ENCODE peak calls at places on chromosomes 16 and 17, in seven cellular contexts. Z is GM12878, T is right lobe of liver, H is HCT116, N is transverse colon, R is A549, Y is uterus. W is an unnamed sample.
A peak's percentile ranks its signal among the peaks of the same experiment; 100 is the strongest.

GRCh38 chr17:80891096-80892018 is 100.3 kb upstream of the CHMP6 start:
- DNase-seq in Z (peak; percentile 56), T (no peak), H (peak; percentile 96), N (peak; percentile 22), R (peak; percentile 91), Y (no peak), W (no peak)

GRCh38 chr16:30076276-30076791 is 540 bp downstream of the PPP4C start:
- DNase-seq in Z (no peak), T (peak; percentile 74), H (no peak), N (peak; percentile 22), R (no peak), Y (no peak), W (no peak)

GRCh38 chr16:81593481-81593880 is 148.9 kb downstream of the CMIP start:
- DNase-seq in Z (no peak), T (no peak), H (no peak), N (no peak), R (no peak), Y (no peak), W (no peak)

GRCh38 chr17:60416368-60416925 is 5.8 kb upstream of the CHCT1 start:
- DNase-seq in Z (no peak), T (no peak), H (no peak), N (no peak), R (no peak), Y (no peak), W (no peak)

GRCh38 chr17:37708008-37708615 is 36.7 kb downstream of the HNF1B start:
- DNase-seq in Z (no peak), T (peak; percentile 82), H (no peak), N (peak; percentile 82), R (no peak), Y (no peak), W (no peak)

GRCh38 chr17:67819722-67820121 is 5.6 kb upstream of the BPTF start:
- DNase-seq in Z (no peak), T (peak; percentile 7), H (no peak), N (no peak), R (no peak), Y (no peak), W (no peak)

GRCh38 chr16:12682441-12682840 is 121.2 kb downstream of the CPPED1 start:
- DNase-seq in Z (no peak), T (no peak), H (no peak), N (no peak), R (no peak), Y (no peak), W (no peak)

GRCh38 chr17:19239544-19239943 is 2.4 kb downstream of the EPN2 start:
- DNase-seq in Z (no peak), T (no peak), H (no peak), N (no peak), R (no peak), Y (no peak), W (no peak)

GRCh38 chr17:37103191-37103590 is 154.4 kb downstream of the AATF start:
- DNase-seq in Z (no peak), T (no peak), H (no peak), N (no peak), R (no peak), Y (no peak), W (no peak)

GRCh38 chr17:69326302-69327059 is 452 bp downstream of the ABCA5 start:
- DNase-seq in Z (no peak), T (no peak), H (no peak), N (no peak), R (no peak), Y (no peak), W (peak; percentile 20)

GRCh38 chr16:83005653-83006160 is 378.9 kb downstream of the CDH13 start:
- DNase-seq in Z (no peak), T (no peak), H (no peak), N (no peak), R (no peak), Y (no peak), W (no peak)

GRCh38 chr16:88701541-88702363 is 4.5 kb downstream of the RNF166 start:
- DNase-seq in Z (no peak), T (no peak), H (no peak), N (no peak), R (no peak), Y (no peak), W (no peak)

GRCh38 chr16:68640972-68641371 is 4.1 kb upstream of the CDH3 start:
- DNase-seq in Z (no peak), T (no peak), H (no peak), N (no peak), R (no peak), Y (no peak), W (no peak)

GRCh38 chr16:72875291-72876036 is 172.5 kb downstream of the ZFHX3 start:
- DNase-seq in Z (no peak), T (no peak), H (no peak), N (no peak), R (no peak), Y (no peak), W (peak; percentile 33)
- TF ChIP-seq POLR2A in Z (no peak), T (no peak), H (no peak), N (no peak), R (no peak), Y (no peak), W (no peak)

DNA sequence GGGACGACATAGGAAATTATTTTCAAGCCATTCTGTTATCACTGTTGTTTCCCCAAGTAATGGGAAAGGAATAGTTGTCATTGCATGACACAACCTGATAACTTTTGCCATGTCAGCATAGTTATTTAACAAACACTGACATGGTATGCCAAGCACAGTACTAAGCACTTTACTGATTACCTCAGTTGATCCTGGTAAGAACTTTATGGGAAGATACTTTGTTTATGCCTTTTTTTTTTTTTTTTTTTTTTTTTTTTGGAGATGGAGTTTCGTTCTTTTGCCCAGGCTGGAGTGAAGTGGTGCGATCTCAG is 15.7 kb upstream of the PNPO start:
- DNase-seq in Z (no peak), T (no peak), H (no peak), N (no peak), R (no peak), Y (no peak), W (no peak)
- H3K9me3 ChIP-seq in Z (no peaks in the 10 kb centered on the region), T (no peaks in the 10 kb centered on the region), H (no peaks in the 10 kb centered on the region), N (no peaks in the 10 kb centered on the region), R (no peaks in the 10 kb centered on the region), Y (no peaks in the 10 kb centered on the region), W (no peaks in the 10 kb centered on the region)

GRCh38 chr17:76142044-76143041 is 1.3 kb upstream of the FOXJ1 start:
- DNase-seq in Z (no peak), T (no peak), H (no peak), N (no peak), R (no peak), Y (no peak), W (no peak)

GRCh38 chr17:76139261-76139752 is 1.7 kb downstream of the FOXJ1 start:
- DNase-seq in Z (no peak), T (no peak), H (no peak), N (no peak), R (no peak), Y (no peak), W (no peak)

GRCh38 chr17:76139801-76140660 is 1.0 kb downstream of the FOXJ1 start:
- DNase-seq in Z (no peak), T (no peak), H (no peak), N (peak; percentile 49), R (no peak), Y (no peak), W (no peak)

GRCh38 chr17:76140661-76141211 is 309 bp downstream of the FOXJ1 start:
- DNase-seq in Z (no peak), T (no peak), H (no peak), N (no peak), R (no peak), Y (no peak), W (no peak)

GRCh38 chr17:76141212-76142043 is at the start of gene FOXJ1:
- DNase-seq in Z (peak; percentile 48), T (peak; percentile 92), H (peak; percentile 87), N (peak; percentile 93), R (peak; percentile 99), Y (peak; percentile 78), W (peak; percentile 86)
- TF ChIP-seq POLR2A in Z (no peak), T (no peak), H (no peak), N (no peak), R (no peak), Y (no peak), W (peak; percentile 67)

GRCh38 chr16:54351171-54351570 is 64.6 kb upstream of the IRX3 start:
- DNase-seq in Z (no peak), T (no peak), H (no peak), N (no peak), R (no peak), Y (no peak), W (no peak)
- H3K9me3 ChIP-seq in Z (no peaks in the 10 kb centered on the region), T (no peaks in the 10 kb centered on the region), H (no peaks in the 10 kb centered on the region), N (peaks cover 2% of the 10 kb centered on the region), R (peaks cover 29% of the 10 kb centered on the region), Y (peaks cover 3% of the 10 kb centered on the region), W (no peaks in the 10 kb centered on the region)

GRCh38 chr17:58242171-58242784 is 3.9 kb downstream of the LPO start:
- DNase-seq in Z (no peak), T (no peak), H (no peak), N (no peak), R (no peak), Y (no peak), W (no peak)
- TF ChIP-seq POLR2A in Z (no peak), T (no peak), H (no peak), N (no peak), R (no peak), Y (no peak), W (no peak)

GRCh38 chr17:49425004-49425286 is 10.3 kb upstream of the PHB1 start:
- DNase-seq in Z (no peak), T (no peak), H (no peak), N (no peak), R (no peak), Y (no peak), W (no peak)

GRCh38 chr17:49422714-49423113 is 8.0 kb upstream of the PHB1 start:
- DNase-seq in Z (no peak), T (no peak), H (no peak), N (no peak), R (no peak), Y (no peak), W (no peak)
- H3K9me3 ChIP-seq in Z (peaks cover 3% of the 10 kb centered on the region), T (no peaks in the 10 kb centered on the region), H (peaks cover 10% of the 10 kb centered on the region), N (peaks cover 10% of the 10 kb centered on the region), R (peaks cover 37% of the 10 kb centered on the region), Y (no peaks in the 10 kb centered on the region), W (no peaks in the 10 kb centered on the region)

GRCh38 chr16:1964046-1964505 is 550 bp downstream of the RPS2 start:
- DNase-seq in Z (no peak), T (no peak), H (no peak), N (no peak), R (no peak), Y (no peak), W (no peak)

GRCh38 chr16:1958715-1959268 is 546 bp upstream of the NDUFB10 start:
- DNase-seq in Z (no peak), T (no peak), H (no peak), N (no peak), R (no peak), Y (peak; percentile 46), W (no peak)

GRCh38 chr16:1959269-1960039 is at the start of gene NDUFB10:
- DNase-seq in Z (peak; percentile 41), T (peak; percentile 96), H (peak; percentile 85), N (peak; percentile 95), R (peak; percentile 76), Y (peak; percentile 87), W (peak; percentile 86)

GRCh38 chr16:1960665-1961630 is 1.6 kb downstream of the NDUFB10 start:
- DNase-seq in Z (no peak), T (no peak), H (peak; percentile 64), N (no peak), R (no peak), Y (no peak), W (no peak)

GRCh38 chr16:1961651-1962067 is 2.3 kb downstream of the NDUFB10 start:
- DNase-seq in Z (no peak), T (no peak), H (no peak), N (no peak), R (no peak), Y (no peak), W (no peak)
- TF ChIP-seq POLR2A in Z (no peak), T (no peak), H (peak; percentile 88), N (no peak), R (no peak), Y (no peak), W (no peak)

GRCh38 chr16:35182043-35182677 is 1722.7 kb downstream of the TP53TG3F start:
- DNase-seq in Z (no peak), T (peak; percentile 18), H (no peak), N (no peak), R (no peak), Y (no peak), W (no peak)
- H3K9me3 ChIP-seq in Z (no peaks in the 10 kb centered on the region), T (no peaks in the 10 kb centered on the region), H (peaks cover 23% of the 10 kb centered on the region), N (no peaks in the 10 kb centered on the region), R (no peaks in the 10 kb centered on the region), Y (no peaks in the 10 kb centered on the region), W (no peaks in the 10 kb centered on the region)

W was measured in prostate gland.